ENCODE peak calls at places on chromosome 7, in seven cellular contexts. X is GM23248, D is IMR-90, M is keratinocyte, J is fibroblast of lung, K is NT2/D1, Y is Karpas-422. E is an unnamed sample.

GRCh38 chr7:44646176-44646920 is 39.9 kb downstream of the OGDH start:
- DNase-seq in X (no peak), D (no peak), M (no peak), J (no peak), K (no peak), Y (peak), E (no peak)

GRCh38 chr7:82017334-82017943 is 247.6 kb upstream of the HGF start:
- DNase-seq in X (peak), D (peak), M (no peak), J (peak), K (no peak), Y (no peak), E (peak)

GRCh38 chr7:111756687-111757178 is 194.4 kb upstream of the IMMP2L start:
- DNase-seq in X (peak), D (peak), M (no peak), J (peak), K (peak), Y (no peak), E (no peak)

GRCh38 chr7:102132209-102132752 is 154.4 kb upstream of the SH2B2 start:
- DNase-seq in X (no peak), D (no peak), M (no peak), J (no peak), K (no peak), Y (no peak), E (no peak)

GRCh38 chr7:140062528-140063299 is at the start of gene PARP12:
- DNase-seq in X (peak), D (peak), M (no peak), J (peak), K (peak), Y (peak), E (no peak)

GRCh38 chr7:148747274-148747673 is 48.6 kb downstream of the CUL1 start:
- DNase-seq in X (no peak), D (no peak), M (no peak), J (no peak), K (peak), Y (no peak), E (no peak)

GRCh38 chr7:32142649-32143048 is 72.4 kb upstream of the PDE1C start:
- DNase-seq in X (peak), D (peak), M (no peak), J (peak), K (no peak), Y (no peak), E (no peak)

GRCh38 chr7:264541-265191 is 25.3 kb upstream of the FOXL3 start:
- DNase-seq in X (no peak), D (no peak), M (no peak), J (no peak), K (no peak), Y (no peak), E (no peak)

GRCh38 chr7:112362053-112362650 is 88.1 kb upstream of the IFRD1 start:
- DNase-seq in X (no peak), D (no peak), M (no peak), J (no peak), K (no peak), Y (no peak), E (no peak)

GRCh38 chr7:36152756-36153570 is at the start of gene EEPD1:
- DNase-seq in X (peak), D (peak), M (peak), J (peak), K (peak), Y (peak), E (peak)

DNA sequence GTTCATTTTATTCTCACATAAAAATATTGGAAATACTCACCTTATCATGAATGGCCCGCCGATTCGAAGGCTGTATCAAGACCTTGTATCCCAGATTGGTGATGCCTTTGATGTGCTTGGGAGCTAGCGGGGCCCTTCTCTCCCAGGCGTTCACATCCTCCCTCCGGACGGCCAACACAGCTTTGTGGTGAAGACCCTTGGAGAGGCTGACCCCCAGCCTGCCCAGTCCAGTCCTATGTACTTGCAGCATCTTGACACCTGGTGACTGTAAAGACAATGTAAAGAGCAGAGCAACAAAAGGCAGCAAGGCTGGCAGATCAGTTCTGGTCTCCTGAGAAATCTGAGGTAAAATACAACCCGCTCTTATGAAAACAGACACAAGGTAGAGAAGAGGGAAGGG is 10.6 kb downstream of the AASS start:
- DNase-seq in X (no peak), D (no peak), M (no peak), J (no peak), K (no peak), Y (no peak), E (no peak)
- H3K9ac ChIP-seq in X (no peak), D (no peak), M (no peak), J (no peak), K (no peak), Y (no peak), E (no peak)

GRCh38 chr7:13017881-13018280 is 330.4 kb downstream of the ARL4A start:
- DNase-seq in X (no peak), D (no peak), M (no peak), J (peak), K (no peak), Y (no peak), E (peak)
- H3K9ac ChIP-seq in X (no peak), D (no peak), M (peak), J (no peak), K (no peak), Y (no peak), E (peak)

DNA sequence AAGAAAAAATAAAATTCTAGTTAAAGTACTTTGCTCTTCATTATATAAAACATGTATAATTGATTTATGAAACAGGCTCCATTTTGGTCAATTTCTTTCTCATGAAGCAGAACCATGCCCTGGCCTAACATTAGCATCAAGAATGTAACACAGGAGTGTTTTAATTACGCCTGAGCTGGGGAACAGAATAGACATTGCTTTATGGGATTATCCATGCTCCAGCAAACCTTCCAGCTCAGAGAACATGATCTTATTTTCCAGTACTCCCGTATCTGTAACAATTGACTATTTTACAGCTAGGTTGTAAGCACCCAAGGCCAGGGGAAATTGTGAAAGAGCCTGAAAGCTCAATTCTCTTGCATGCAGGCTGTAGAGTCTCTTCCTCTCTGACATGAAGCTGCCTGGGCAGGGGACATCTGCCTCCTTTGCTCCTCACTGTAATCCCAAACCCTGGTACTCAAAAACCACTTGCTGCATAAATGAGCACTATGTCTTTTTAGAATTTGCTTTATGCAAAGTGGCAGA is 30.8 kb upstream of the CRYGN start:
- DNase-seq in X (no peak), D (no peak), M (no peak), J (no peak), K (no peak), Y (no peak), E (no peak)
- H3K9ac ChIP-seq in X (no peak), D (no peak), M (no peak), J (no peak), K (no peak), Y (no peak), E (no peak)

GRCh38 chr7:47190462-47190861 is 391.4 kb downstream of the TNS3 start:
- DNase-seq in X (no peak), D (no peak), M (no peak), J (no peak), K (no peak), Y (no peak), E (no peak)
- H3K9ac ChIP-seq in X (no peak), D (no peak), M (no peak), J (no peak), K (no peak), Y (no peak), E (no peak)

GRCh38 chr7:26857534-26858228 is 6.7 kb downstream of the SKAP2 start:
- DNase-seq in X (no peak), D (peak), M (no peak), J (no peak), K (peak), Y (peak), E (no peak)
- H3K9ac ChIP-seq in X (no peak), D (peak), M (peak), J (peak), K (peak), Y (no peak), E (peak)

DNA sequence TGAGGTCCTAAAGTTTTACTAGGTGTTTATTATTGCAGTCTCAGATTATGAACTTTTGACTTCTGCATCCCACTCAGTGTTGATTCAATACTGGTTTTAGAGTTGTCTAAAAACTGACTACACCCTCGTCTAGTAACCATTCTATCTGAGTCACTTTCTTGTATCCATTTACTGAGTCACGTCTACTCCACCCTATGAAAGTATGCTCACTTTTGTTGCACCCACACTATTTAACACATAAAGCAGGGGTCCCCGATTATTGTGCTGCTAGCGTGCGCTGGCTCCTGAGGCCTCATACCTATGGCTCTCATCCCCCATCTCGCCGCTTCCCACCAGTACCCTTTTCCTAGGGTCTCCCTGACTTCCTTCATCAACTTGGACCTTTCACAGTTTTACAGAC is 2.0 kb downstream of the SAMD9 start:
- DNase-seq in X (peak), D (peak), M (peak), J (peak), K (no peak), Y (no peak), E (peak)
- H3K9ac ChIP-seq in X (peak), D (no peak), M (peak), J (no peak), K (no peak), Y (peak), E (peak)

E was measured in HCT116.